ENCODE peak calls at places on chromosomes 2 and 18, in four cellular contexts. G, T, R and J are unnamed samples.

GRCh38 chr18:26780520-26781325 is 84.8 kb downstream of the AQP4 start:
- DNase-seq in G (no peak), T (no peak), R (no peak), J (no peak)

GRCh38 chr2:45952591-45952990 is 301.1 kb downstream of the PRKCE start:
- DNase-seq in G (no peak), T (no peak), R (no peak), J (no peak)

GRCh38 chr2:182366625-182367024 is 60.2 kb downstream of the PDE1A start:
- DNase-seq in G (peak), T (no peak), R (peak), J (peak)

GRCh38 chr2:234289789-234290188 is 207.1 kb downstream of the ARL4C start:
- DNase-seq in G (peak), T (no peak), R (peak), J (peak)

GRCh38 chr18:72342933-72343332 is 201.2 kb downstream of the CBLN2 start:
- DNase-seq in G (no peak), T (no peak), R (no peak), J (peak)

GRCh38 chr18:49920731-49921130 is 107.4 kb upstream of the ACAA2 start:
- DNase-seq in G (no peak), T (no peak), R (no peak), J (peak)

GRCh38 chr2:142975239-142975638 is 97.8 kb downstream of the KYNU start:
- DNase-seq in G (no peak), T (no peak), R (no peak), J (no peak)

GRCh38 chr2:202721621-202722020 is 86.9 kb downstream of the FAM117B start:
- DNase-seq in G (peak), T (no peak), R (no peak), J (peak)

GRCh38 chr18:21851327-21851961 is 110.9 kb downstream of the MIB1 start:
- DNase-seq in G (peak), T (no peak), R (peak), J (no peak)